ENCODE peak calls at places on chromosomes 12 and 14, in six cellular contexts. T, O, V, U, Y and R are unnamed samples.
A peak's percentile ranks its signal among the peaks of the same experiment; 100 is the strongest.

GRCh38 chr14:53842938-53843337 is 113.7 kb downstream of the BMP4 start:
- DNase-seq in O (no peak), T (no peak), V (no peak), U (peak; percentile 88), Y (no peak), R (peak; percentile 96)

GRCh38 chr14:63508033-63508432 is 35.1 kb downstream of the PPP2R5E start:
- DNase-seq in Y (no peak), T (no peak), U (no peak), O (no peak), V (no peak), R (no peak)

GRCh38 chr14:79598339-79598738 is 613.0 kb downstream of the DIO2 start:
- DNase-seq in T (no peak), U (peak; percentile 11), Y (no peak), V (no peak), O (no peak), R (no peak)

GRCh38 chr12:49342914-49343731 is 3.6 kb upstream of the DNAJC22 start:
- DNase-seq in Y (no peak), V (no peak), T (no peak), O (peak; percentile 87), U (no peak), R (no peak)

GRCh38 chr12:64900540-64900939 is 76.1 kb downstream of the TBC1D30 start:
- DNase-seq in Y (no peak), U (peak; percentile 88), V (no peak), T (no peak), O (no peak), R (no peak)

GRCh38 chr12:91189526-91189925 is 6.9 kb upstream of the DCN start:
- DNase-seq in O (no peak), V (no peak), T (no peak), U (no peak), Y (no peak), R (peak; percentile 64)

GRCh38 chr14:97704316-97704715 is 907.1 kb downstream of the VRK1 start:
- DNase-seq in Y (no peak), U (no peak), O (no peak), V (no peak), T (no peak), R (no peak)

GRCh38 chr12:93767524-93767863 is 90.3 kb downstream of the CRADD start:
- DNase-seq in Y (no peak), V (no peak), U (no peak), O (no peak), T (no peak), R (no peak)

GRCh38 chr12:7935773-7936581 is at the start of gene SLC2A3:
- DNase-seq in T (peak; percentile 43), O (no peak), U (no peak), V (no peak), Y (peak; percentile 39), R (peak; percentile 95)

GRCh38 chr14:72907327-72907826 is 13.5 kb upstream of the DPF3 start:
- DNase-seq in Y (no peak), T (no peak), V (no peak), O (no peak), U (no peak), R (peak; percentile 49)

GRCh38 chr14:94464290-94464689 is 11.7 kb upstream of the SERPINA11 start:
- DNase-seq in V (no peak), Y (no peak), O (no peak), U (no peak), T (no peak), R (no peak)

GRCh38 chr12:25957898-25958253 is 606 bp upstream of the RASSF8 start:
- DNase-seq in O (no peak), U (peak; percentile 88), V (no peak), T (no peak), Y (no peak), R (no peak)

GRCh38 chr14:90554341-90554740 is 157.5 kb downstream of the CALM1 start:
- DNase-seq in V (no peak), Y (peak; percentile 46), T (no peak), O (no peak), U (no peak), R (no peak)

GRCh38 chr14:41607966-41608663 is 1.4 kb downstream of the LRFN5 start:
- DNase-seq in Y (no peak), O (peak; percentile 84), U (no peak), T (no peak), V (no peak), R (peak; percentile 32)

GRCh38 chr12:91347686-91348085 is 165.1 kb upstream of the DCN start:
- DNase-seq in T (no peak), Y (no peak), U (no peak), V (no peak), O (no peak), R (no peak)

GRCh38 chr14:101587403-101587998 is 26.2 kb downstream of the DIO3 start:
- DNase-seq in O (no peak), V (no peak), U (no peak), Y (peak; percentile 9), T (no peak), R (no peak)

GRCh38 chr12:89890191-89890590 is 181.6 kb upstream of the ATP2B1 start:
- DNase-seq in O (no peak), T (no peak), V (no peak), Y (no peak), U (no peak), R (no peak)

GRCh38 chr14:93926209-93926872 is 803 bp upstream of the FAM181A start:
- DNase-seq in Y (no peak), V (no peak), U (no peak), T (no peak), O (peak; percentile 81), R (no peak)

GRCh38 chr12:64039285-64039871 is 182.7 kb downstream of the KICS2 start:
- DNase-seq in Y (no peak), U (no peak), V (peak; percentile 38), T (no peak), O (no peak), R (peak; percentile 4)

GRCh38 chr14:49461529-49462401 is 124.4 kb downstream of the RPS29 start:
- DNase-seq in Y (no peak), T (peak; percentile 33), V (peak; percentile 20), O (no peak), U (peak; percentile 92), R (peak; percentile 67)

GRCh38 chr12:18320036-18320617 is 58.8 kb downstream of the PIK3C2G start:
- DNase-seq in Y (no peak), O (no peak), U (peak; percentile 79), V (peak; percentile 36), T (peak; percentile 22), R (peak; percentile 81)

GRCh38 chr12:70549340-70550179 is 87.7 kb downstream of the PTPRB start:
- DNase-seq in T (no peak), Y (no peak), V (no peak), O (no peak), U (peak; percentile 43), R (peak; percentile 67)

GRCh38 chr12:580813-581212 is 82.4 kb downstream of the NINJ2 start:
- DNase-seq in O (no peak), Y (no peak), U (no peak), V (no peak), T (no peak), R (no peak)

GRCh38 chr12:581321-581720 is 81.9 kb downstream of the NINJ2 start:
- DNase-seq in V (no peak), U (no peak), Y (peak; percentile 40), O (no peak), T (no peak), R (no peak)

GRCh38 chr12:585062-586061 is 77.9 kb downstream of the NINJ2 start:
- DNase-seq in Y (no peak), T (no peak), O (no peak), V (no peak), U (no peak), R (no peak)

GRCh38 chr12:581746-582145 is 81.5 kb downstream of the NINJ2 start:
- DNase-seq in Y (no peak), T (no peak), O (no peak), U (no peak), V (no peak), R (no peak)

DNA sequence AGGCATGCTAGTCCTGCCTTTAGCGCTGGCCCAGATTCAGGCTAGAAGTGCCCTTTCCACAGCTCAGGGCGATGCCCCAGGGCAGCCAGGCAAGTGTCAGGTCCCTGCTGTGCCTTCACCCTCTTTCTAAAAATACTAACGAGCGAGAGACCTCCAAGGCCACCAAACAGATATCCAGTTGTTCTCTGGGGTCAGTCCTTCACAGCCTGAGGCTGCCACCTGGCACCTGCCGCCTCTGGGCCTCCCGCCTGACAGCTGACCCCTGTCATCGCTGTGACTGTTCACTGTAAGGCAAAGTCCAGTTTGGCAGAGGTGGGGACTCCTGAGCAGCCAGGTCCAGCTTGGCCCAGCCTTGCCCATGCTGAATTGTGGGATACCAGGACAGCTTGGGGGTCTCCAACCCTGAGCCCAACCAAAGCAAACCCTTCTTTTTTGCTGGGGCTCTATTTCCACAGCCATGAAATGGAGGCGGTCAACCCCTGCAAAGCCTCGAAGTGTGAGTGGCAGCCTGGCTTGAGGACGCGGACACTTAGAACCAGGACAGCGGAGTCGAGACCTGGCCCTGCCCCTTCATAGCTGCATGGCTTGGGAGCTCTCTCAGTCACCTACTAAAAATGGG is 79.9 kb downstream of the NINJ2 start:
- DNase-seq in T (no peak), Y (peak; percentile 82), O (peak; percentile 45), U (no peak), V (no peak), R (peak; percentile 55)
- TF ChIP-seq CTCF in T (no peak), Y (no peak), O (no peak), U (no peak), V (no peak), R (no peak)

DNA sequence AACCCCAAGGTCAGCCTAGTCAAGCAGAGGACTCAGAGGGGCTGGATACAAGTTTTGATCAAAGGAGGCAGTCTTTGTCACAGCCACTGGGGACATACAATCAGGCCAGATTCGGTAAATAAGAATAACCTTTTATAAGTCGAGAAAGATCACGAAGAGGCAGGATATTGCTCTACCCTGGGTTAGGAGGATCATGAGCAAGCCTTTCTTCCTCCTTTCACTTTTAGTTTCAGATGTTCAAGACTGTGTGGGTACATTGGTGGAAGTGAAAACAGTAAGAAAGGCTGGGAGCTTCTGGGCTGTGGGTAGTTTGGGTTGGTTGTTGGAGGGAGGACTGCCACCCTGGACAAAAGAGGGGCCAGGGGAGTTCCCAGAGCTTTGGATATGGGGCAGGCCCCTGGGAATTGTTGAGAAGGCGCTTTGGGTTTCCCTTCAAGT is 127.7 kb downstream of the SNAPC1 start:
- DNase-seq in U (no peak), Y (no peak), O (no peak), T (no peak), V (no peak), R (no peak)
- H3K4me3 ChIP-seq in U (no peak overlapping the region), Y (no peak overlapping the region), O (no peak overlapping the region), T (no peak overlapping the region), V (no peak overlapping the region), R (no peak overlapping the region)

GRCh38 chr14:34688470-34689206 is 25.8 kb downstream of the CFL2 start:
- DNase-seq in U (no peak), T (no peak), V (no peak), O (no peak), Y (no peak), R (no peak)
- H3K27ac ChIP-seq in U (no peak overlapping the region), T (no peak overlapping the region), V (peak overlapping the region; percentile 44), O (no peak overlapping the region), Y (no peak overlapping the region), R (no peak overlapping the region)

GRCh38 chr14:22866874-22867273 is 4.7 kb upstream of the LRP10 start:
- DNase-seq in T (no peak), O (no peak), U (no peak), V (no peak), Y (no peak), R (no peak)

GRCh38 chr14:22856428-22856827 is 15.1 kb upstream of the LRP10 start:
- DNase-seq in U (no peak), V (no peak), Y (no peak), O (no peak), T (no peak), R (no peak)

GRCh38 chr14:22865424-22866215 is 5.9 kb upstream of the LRP10 start:
- DNase-seq in O (no peak), T (peak; percentile 29), U (no peak), Y (no peak), V (no peak), R (no peak)

GRCh38 chr14:22864979-22865378 is 6.6 kb upstream of the LRP10 start:
- DNase-seq in O (no peak), T (no peak), Y (no peak), U (no peak), V (no peak), R (no peak)

GRCh38 chr14:22861651-22862050 is 9.9 kb upstream of the LRP10 start:
- DNase-seq in O (no peak), Y (no peak), T (no peak), V (no peak), U (no peak), R (no peak)
- TF ChIP-seq CTCF in O (no peak), Y (no peak), T (no peak), V (no peak), U (no peak), R (no peak)